ENCODE peak calls at places on chromosomes 4 and X, in four cellular contexts. One of them, this sample, is unnamed.

GRCh38 chr4:7341486-7342222 is 93.1 kb downstream of the PSAPL1 start:
- DNase-seq in LoVo: no peak
- DNase-seq in stimulated activated CD4-positive, alpha-beta T cell treated with anti-CD3 and anti-CD28 coated beads, Interleukin-1b, Interleukin-23, amount 100 ng/mL, for 24 hours: no peak
- DNase-seq in pancreas: no peak
- DNase-seq in this sample: no peak

GRCh38 chr4:148061795-148062194 is 329.9 kb downstream of the ARHGAP10 start:
- DNase-seq in pancreas: no peak
- DNase-seq in stimulated activated CD4-positive, alpha-beta T cell treated with anti-CD3 and anti-CD28 coated beads, Interleukin-1b, Interleukin-23, amount 100 ng/mL, for 24 hours: no peak
- DNase-seq in LoVo: peak; percentile 9
- DNase-seq in this sample: no peak

GRCh38 chr4:146978641-146979040 is 33.0 kb upstream of the TTC29 start:
- DNase-seq in stimulated activated CD4-positive, alpha-beta T cell treated with anti-CD3 and anti-CD28 coated beads, Interleukin-1b, Interleukin-23, amount 100 ng/mL, for 24 hours: no peak
- DNase-seq in LoVo: no peak
- DNase-seq in pancreas: no peak
- DNase-seq in this sample: no peak

GRCh38 chr4:72031868-72032619 is at the start of gene NPFFR2:
- DNase-seq in pancreas: peak; percentile 73
- DNase-seq in LoVo: no peak
- DNase-seq in stimulated activated CD4-positive, alpha-beta T cell treated with anti-CD3 and anti-CD28 coated beads, Interleukin-1b, Interleukin-23, amount 100 ng/mL, for 24 hours: no peak
- DNase-seq in this sample: no peak

GRCh38 chrX:103461156-103461555 is 58.1 kb downstream of the RAB40A start:
- DNase-seq in pancreas: no peak
- DNase-seq in stimulated activated CD4-positive, alpha-beta T cell treated with anti-CD3 and anti-CD28 coated beads, Interleukin-1b, Interleukin-23, amount 100 ng/mL, for 24 hours: no peak
- DNase-seq in LoVo: no peak
- DNase-seq in this sample: no peak

GRCh38 chr4:184165291-184165690 is 52.4 kb downstream of the ENPP6 start:
- DNase-seq in stimulated activated CD4-positive, alpha-beta T cell treated with anti-CD3 and anti-CD28 coated beads, Interleukin-1b, Interleukin-23, amount 100 ng/mL, for 24 hours: no peak
- DNase-seq in LoVo: no peak
- DNase-seq in pancreas: no peak
- DNase-seq in this sample: no peak

GRCh38 chr4:6221296-6221850 is 21.0 kb upstream of the JAKMIP1 start:
- DNase-seq in pancreas: no peak
- DNase-seq in LoVo: no peak
- DNase-seq in stimulated activated CD4-positive, alpha-beta T cell treated with anti-CD3 and anti-CD28 coated beads, Interleukin-1b, Interleukin-23, amount 100 ng/mL, for 24 hours: no peak
- DNase-seq in this sample: no peak

GRCh38 chrX:13599491-13599890 is 30.1 kb downstream of the EGFL6 start:
- DNase-seq in stimulated activated CD4-positive, alpha-beta T cell treated with anti-CD3 and anti-CD28 coated beads, Interleukin-1b, Interleukin-23, amount 100 ng/mL, for 24 hours: no peak
- DNase-seq in pancreas: no peak
- DNase-seq in LoVo: no peak
- DNase-seq in this sample: no peak

GRCh38 chr4:99885063-99885664 is 9.1 kb downstream of the LAMTOR3 start:
- DNase-seq in pancreas: no peak
- DNase-seq in stimulated activated CD4-positive, alpha-beta T cell treated with anti-CD3 and anti-CD28 coated beads, Interleukin-1b, Interleukin-23, amount 100 ng/mL, for 24 hours: no peak
- DNase-seq in LoVo: peak; percentile 12
- DNase-seq in this sample: peak; percentile 23

GRCh38 chr4:141275834-141276233 is 55.1 kb downstream of the ZNF330 start:
- DNase-seq in LoVo: no peak
- DNase-seq in pancreas: no peak
- DNase-seq in stimulated activated CD4-positive, alpha-beta T cell treated with anti-CD3 and anti-CD28 coated beads, Interleukin-1b, Interleukin-23, amount 100 ng/mL, for 24 hours: no peak
- DNase-seq in this sample: no peak

GRCh38 chrX:117707948-117708743 is 408.5 kb downstream of the KLHL13 start:
- DNase-seq in stimulated activated CD4-positive, alpha-beta T cell treated with anti-CD3 and anti-CD28 coated beads, Interleukin-1b, Interleukin-23, amount 100 ng/mL, for 24 hours: no peak
- DNase-seq in pancreas: no peak
- DNase-seq in LoVo: no peak
- DNase-seq in this sample: no peak

GRCh38 chr4:57055873-57056272 is 54.3 kb downstream of the IGFBP7 start:
- DNase-seq in LoVo: no peak
- DNase-seq in stimulated activated CD4-positive, alpha-beta T cell treated with anti-CD3 and anti-CD28 coated beads, Interleukin-1b, Interleukin-23, amount 100 ng/mL, for 24 hours: no peak
- DNase-seq in pancreas: no peak
- DNase-seq in this sample: no peak

GRCh38 chr4:181792641-181793612 is 450.3 kb upstream of the TENM3 start:
- DNase-seq in stimulated activated CD4-positive, alpha-beta T cell treated with anti-CD3 and anti-CD28 coated beads, Interleukin-1b, Interleukin-23, amount 100 ng/mL, for 24 hours: no peak
- DNase-seq in LoVo: no peak
- DNase-seq in pancreas: no peak
- DNase-seq in this sample: no peak

GRCh38 chrX:47380268-47380667 is 9.9 kb downstream of the ZNF157 start:
- DNase-seq in pancreas: no peak
- DNase-seq in stimulated activated CD4-positive, alpha-beta T cell treated with anti-CD3 and anti-CD28 coated beads, Interleukin-1b, Interleukin-23, amount 100 ng/mL, for 24 hours: no peak
- DNase-seq in LoVo: no peak
- DNase-seq in this sample: no peak

GRCh38 chrX:2640436-2641150 is 50.5 kb upstream of the CD99 start:
- DNase-seq in pancreas: no peak
- DNase-seq in stimulated activated CD4-positive, alpha-beta T cell treated with anti-CD3 and anti-CD28 coated beads, Interleukin-1b, Interleukin-23, amount 100 ng/mL, for 24 hours: no peak
- DNase-seq in LoVo: no peak
- DNase-seq in this sample: no peak

GRCh38 chr4:114038762-114039392 is 59.4 kb upstream of the ARSJ start:
- DNase-seq in pancreas: no peak
- DNase-seq in stimulated activated CD4-positive, alpha-beta T cell treated with anti-CD3 and anti-CD28 coated beads, Interleukin-1b, Interleukin-23, amount 100 ng/mL, for 24 hours: no peak
- DNase-seq in LoVo: no peak
- DNase-seq in this sample: no peak

GRCh38 chr4:174540175-174540574 is 17.9 kb upstream of the HPGD start:
- DNase-seq in pancreas: no peak
- DNase-seq in stimulated activated CD4-positive, alpha-beta T cell treated with anti-CD3 and anti-CD28 coated beads, Interleukin-1b, Interleukin-23, amount 100 ng/mL, for 24 hours: no peak
- DNase-seq in LoVo: no peak
- DNase-seq in this sample: no peak

GRCh38 chr4:81785338-81785737 is 313.6 kb upstream of the RASGEF1B start:
- DNase-seq in pancreas: no peak
- DNase-seq in stimulated activated CD4-positive, alpha-beta T cell treated with anti-CD3 and anti-CD28 coated beads, Interleukin-1b, Interleukin-23, amount 100 ng/mL, for 24 hours: no peak
- DNase-seq in LoVo: no peak
- DNase-seq in this sample: no peak

GRCh38 chr4:108398326-108398725 is 222.1 kb upstream of the RPL34 start:
- DNase-seq in pancreas: no peak
- DNase-seq in LoVo: peak; percentile 17
- DNase-seq in stimulated activated CD4-positive, alpha-beta T cell treated with anti-CD3 and anti-CD28 coated beads, Interleukin-1b, Interleukin-23, amount 100 ng/mL, for 24 hours: no peak
- DNase-seq in this sample: no peak

GRCh38 chr4:2077537-2078460 is 18.7 kb downstream of the NAT8L start:
- DNase-seq in LoVo: no peak
- DNase-seq in stimulated activated CD4-positive, alpha-beta T cell treated with anti-CD3 and anti-CD28 coated beads, Interleukin-1b, Interleukin-23, amount 100 ng/mL, for 24 hours: no peak
- DNase-seq in pancreas: peak; percentile 34
- DNase-seq in this sample: no peak

GRCh38 chrX:65644621-65645287 is 22.7 kb upstream of the MSN start:
- DNase-seq in stimulated activated CD4-positive, alpha-beta T cell treated with anti-CD3 and anti-CD28 coated beads, Interleukin-1b, Interleukin-23, amount 100 ng/mL, for 24 hours: no peak
- DNase-seq in pancreas: peak; percentile 77
- DNase-seq in LoVo: peak; percentile 47
- DNase-seq in this sample: peak; percentile 4

GRCh38 chrX:130086414-130087207 is 23.7 kb downstream of the ELF4 start:
- DNase-seq in LoVo: no peak
- DNase-seq in stimulated activated CD4-positive, alpha-beta T cell treated with anti-CD3 and anti-CD28 coated beads, Interleukin-1b, Interleukin-23, amount 100 ng/mL, for 24 hours: no peak
- DNase-seq in pancreas: no peak
- DNase-seq in this sample: no peak

GRCh38 chr4:66052426-66052825 is 382.1 kb upstream of the EPHA5 start:
- DNase-seq in pancreas: no peak
- DNase-seq in stimulated activated CD4-positive, alpha-beta T cell treated with anti-CD3 and anti-CD28 coated beads, Interleukin-1b, Interleukin-23, amount 100 ng/mL, for 24 hours: no peak
- DNase-seq in LoVo: no peak
- DNase-seq in this sample: no peak

GRCh38 chr4:121696641-121697461 is at the start of gene ANXA5:
- DNase-seq in pancreas: peak; percentile 95
- DNase-seq in LoVo: peak; percentile 91
- DNase-seq in stimulated activated CD4-positive, alpha-beta T cell treated with anti-CD3 and anti-CD28 coated beads, Interleukin-1b, Interleukin-23, amount 100 ng/mL, for 24 hours: peak; percentile 29
- DNase-seq in this sample: peak; percentile 57

GRCh38 chrX:109374276-109374960 is 107.5 kb downstream of the GUCY2F start:
- DNase-seq in LoVo: no peak
- DNase-seq in pancreas: no peak
- DNase-seq in stimulated activated CD4-positive, alpha-beta T cell treated with anti-CD3 and anti-CD28 coated beads, Interleukin-1b, Interleukin-23, amount 100 ng/mL, for 24 hours: no peak
- DNase-seq in this sample: no peak

GRCh38 chrX:151929131-151929530 is 16.4 kb downstream of the MAGEA4 start:
- DNase-seq in LoVo: no peak
- DNase-seq in pancreas: no peak
- DNase-seq in stimulated activated CD4-positive, alpha-beta T cell treated with anti-CD3 and anti-CD28 coated beads, Interleukin-1b, Interleukin-23, amount 100 ng/mL, for 24 hours: no peak
- DNase-seq in this sample: no peak

GRCh38 chrX:36035550-36035949 is 116.0 kb downstream of the CFAP47 start:
- DNase-seq in pancreas: no peak
- DNase-seq in stimulated activated CD4-positive, alpha-beta T cell treated with anti-CD3 and anti-CD28 coated beads, Interleukin-1b, Interleukin-23, amount 100 ng/mL, for 24 hours: no peak
- DNase-seq in LoVo: no peak
- DNase-seq in this sample: no peak

GRCh38 chr4:147118523-147118922 is 172.9 kb upstream of the TTC29 start:
- DNase-seq in pancreas: no peak
- DNase-seq in stimulated activated CD4-positive, alpha-beta T cell treated with anti-CD3 and anti-CD28 coated beads, Interleukin-1b, Interleukin-23, amount 100 ng/mL, for 24 hours: no peak
- DNase-seq in LoVo: no peak
- DNase-seq in this sample: no peak

GRCh38 chr4:165783626-165784025 is 89.4 kb upstream of the TLL1 start:
- DNase-seq in pancreas: no peak
- DNase-seq in LoVo: no peak
- DNase-seq in stimulated activated CD4-positive, alpha-beta T cell treated with anti-CD3 and anti-CD28 coated beads, Interleukin-1b, Interleukin-23, amount 100 ng/mL, for 24 hours: no peak
- DNase-seq in this sample: no peak

GRCh38 chr4:90357117-90357710 is 230.0 kb downstream of the CCSER1 start:
- DNase-seq in pancreas: no peak
- DNase-seq in stimulated activated CD4-positive, alpha-beta T cell treated with anti-CD3 and anti-CD28 coated beads, Interleukin-1b, Interleukin-23, amount 100 ng/mL, for 24 hours: no peak
- DNase-seq in LoVo: peak; percentile 42
- DNase-seq in this sample: no peak

GRCh38 chr4:7805533-7806079 is 134.1 kb downstream of the AFAP1 start:
- DNase-seq in pancreas: no peak
- DNase-seq in stimulated activated CD4-positive, alpha-beta T cell treated with anti-CD3 and anti-CD28 coated beads, Interleukin-1b, Interleukin-23, amount 100 ng/mL, for 24 hours: no peak
- DNase-seq in LoVo: peak; percentile 32
- DNase-seq in this sample: peak; percentile 69